ENCODE peak calls at places on chromosomes 5 and 9, in nine cellular contexts. M is activated naive CD8-positive, alpha-beta T cell treated with anti-CD3 and anti-CD28 coated beads, Interleukin-2, amount 10 ng/mL, durations not matched to agents 7 days and 5 days; E is HEK293T; S is substantia nigra; K is HTR-8/SVneo; C is NCI-H2081; B is renal cortical epithelial cell; J is H9; R is RWPE1. G is an unnamed sample.

GRCh38 chr5:37888476-37888875 is 48.6 kb upstream of the GDNF start:
- DNase-seq in C (no peak), J (no peak), B (peak), M (no peak), R (peak), S (no peak), E (no peak), K (no peak), G (no peak)

GRCh38 chr9:123864291-123864690 is 65.6 kb downstream of the DENND1A start:
- DNase-seq in M (no peak), J (no peak), R (no peak), S (no peak), C (no peak), B (no peak), E (no peak), K (no peak), G (no peak)

GRCh38 chr9:35756275-35756742 is 2.2 kb upstream of the MSMP start:
- DNase-seq in J (no peak), S (no peak), E (no peak), C (no peak), B (no peak), K (no peak), M (peak), R (no peak), G (no peak)

GRCh38 chr5:91499943-91500531 is 116.9 kb upstream of the ARRDC3 start:
- DNase-seq in J (no peak), C (peak), E (peak), M (no peak), B (peak), R (peak), S (no peak), K (peak), G (peak)

GRCh38 chr5:181217111-181217804 is 5.8 kb upstream of the TRIM41 start:
- DNase-seq in E (no peak), B (no peak), K (no peak), R (peak), M (peak), J (peak), C (no peak), S (no peak), G (no peak)

GRCh38 chr5:32225445-32225844 is 51.3 kb upstream of the GOLPH3 start:
- DNase-seq in M (no peak), S (no peak), E (no peak), B (peak), K (peak), J (no peak), C (no peak), R (no peak), G (no peak)

GRCh38 chr9:124551472-124552339 is 44.5 kb upstream of the NR5A1 start:
- DNase-seq in M (peak), B (peak), R (peak), J (peak), E (peak), S (peak), K (peak), C (peak), G (no peak)

GRCh38 chr5:139743001-139743771 is 52.4 kb upstream of the PSD2 start:
- DNase-seq in J (no peak), C (no peak), E (no peak), K (no peak), R (no peak), S (no peak), M (no peak), B (no peak), G (no peak)

GRCh38 chr5:33657804-33658435 is 217.2 kb downstream of the TARS1 start:
- DNase-seq in K (no peak), M (no peak), C (no peak), J (peak), R (no peak), B (no peak), S (no peak), E (no peak), G (no peak)

GRCh38 chr5:106489004-106489403 is 1181.7 kb downstream of the EFNA5 start:
- DNase-seq in S (no peak), E (no peak), B (no peak), M (no peak), C (no peak), J (no peak), R (no peak), K (no peak), G (no peak)

GRCh38 chr5:58794875-58795274 is 212.0 kb downstream of the RAB3C start:
- DNase-seq in S (no peak), R (no peak), J (no peak), M (no peak), C (no peak), K (no peak), B (peak), E (no peak), G (no peak)

GRCh38 chr5:133327946-133328401 is 276.2 kb downstream of the HSPA4 start:
- DNase-seq in M (no peak), C (no peak), E (no peak), K (no peak), S (no peak), R (no peak), B (no peak), J (peak), G (no peak)

GRCh38 chr5:149254506-149254905 is 17.2 kb upstream of the AFAP1L1 start:
- DNase-seq in R (peak), S (no peak), C (no peak), B (no peak), M (no peak), E (no peak), J (peak), K (peak), G (no peak)

GRCh38 chr5:138438724-138439536 is at the start of gene REEP2:
- DNase-seq in J (peak), B (peak), C (peak), M (peak), E (peak), R (peak), K (peak), S (peak), G (no peak)

GRCh38 chr5:162657076-162657475 is 589.5 kb downstream of the GABRG2 start:
- DNase-seq in R (no peak), C (no peak), J (no peak), B (peak), E (no peak), M (no peak), K (no peak), S (no peak), G (no peak)

GRCh38 chr5:142486581-142486980 is 161.8 kb upstream of the SPRY4 start:
- DNase-seq in K (peak), C (no peak), R (peak), E (no peak), B (peak), J (no peak), M (no peak), S (no peak), G (no peak)

GRCh38 chr5:122311888-122312669 is at the start of gene SNCAIP:
- DNase-seq in B (no peak), S (peak), C (no peak), E (peak), M (peak), J (peak), K (no peak), R (peak), G (no peak)

GRCh38 chr5:74391410-74391809 is 249.1 kb downstream of the ENC1 start:
- DNase-seq in E (no peak), R (no peak), K (no peak), C (no peak), S (no peak), B (no peak), M (no peak), J (no peak), G (peak)

GRCh38 chr5:13921573-13921972 is 22.9 kb downstream of the DNAH5 start:
- DNase-seq in M (no peak), J (no peak), C (no peak), R (no peak), K (peak), E (no peak), S (no peak), B (peak), G (no peak)

GRCh38 chr9:2717385-2717784 is at the start of gene KCNV2:
- DNase-seq in R (no peak), M (no peak), S (no peak), K (no peak), E (no peak), C (no peak), J (no peak), B (no peak), G (no peak)

GRCh38 chr5:178527458-178528307 is 62.5 kb downstream of the COL23A1 start:
- DNase-seq in K (no peak), S (no peak), E (no peak), J (no peak), M (no peak), B (no peak), R (no peak), C (no peak), G (no peak)

GRCh38 chr5:56490971-56491468 is 257.9 kb upstream of the ANKRD55 start:
- DNase-seq in S (no peak), E (peak), K (no peak), C (no peak), B (peak), M (no peak), J (no peak), R (peak), G (no peak)

GRCh38 chr5:148915224-148915803 is 88.9 kb downstream of the ADRB2 start:
- DNase-seq in J (no peak), R (no peak), C (no peak), S (no peak), K (no peak), B (no peak), M (no peak), E (no peak), G (no peak)

GRCh38 chr5:112735702-112736101 is 2.0 kb upstream of the APC start:
- DNase-seq in J (no peak), R (peak), B (peak), S (no peak), E (no peak), C (no peak), M (no peak), K (no peak), G (no peak)

GRCh38 chr5:55903121-55903701 is 52.1 kb downstream of the IL31RA start:
- DNase-seq in S (no peak), J (no peak), R (no peak), B (no peak), E (no peak), M (peak), C (no peak), K (no peak), G (no peak)

G was measured in SHP77 treated with DMSO at 0.1 percent for 48 hours.